ENCODE peak calls at places on chromosomes 6 and 20, in four cellular contexts. Z is fibroblast of pulmonary artery; S is stimulated activated CD4-positive, alpha-beta T cell treated with anti-CD3 and anti-CD28 coated beads, Interleukin-2, amount 100 ng/mL, for 48 hours; W is IMR-90. A is an unnamed sample.
A peak's percentile ranks its signal among the peaks of the same experiment; 100 is the strongest.

GRCh38 chr20:45595235-45595634 is 16.2 kb upstream of the WFDC8 start:
- DNase-seq in Z (no peak), S (no peak), W (no peak), A (no peak)

GRCh38 chr6:155455766-155456165 is at the start of gene NOX3:
- DNase-seq in Z (no peak), S (no peak), W (no peak), A (no peak)

GRCh38 chr20:57439432-57439831 is 48.2 kb downstream of the RBM38 start:
- DNase-seq in Z (no peak), S (no peak), W (no peak), A (no peak)

GRCh38 chr20:33444797-33445560 is 1.4 kb upstream of the SNTA1 start:
- DNase-seq in Z (no peak), S (peak; percentile 13), W (no peak), A (no peak)

GRCh38 chr6:161498359-161498758 is 224.5 kb upstream of the AGPAT4 start:
- DNase-seq in Z (peak; percentile 67), S (no peak), W (peak; percentile 61), A (no peak)

GRCh38 chr6:90708410-90708809 is 121.5 kb upstream of the MAP3K7 start:
- DNase-seq in Z (no peak), S (no peak), W (no peak), A (no peak)

GRCh38 chr6:30441171-30441570 is 48.1 kb upstream of the HLA-E start:
- DNase-seq in Z (no peak), S (no peak), W (no peak), A (no peak)

GRCh38 chr6:43934183-43934802 is 164.3 kb downstream of the VEGFA start:
- DNase-seq in Z (no peak), S (no peak), W (no peak), A (no peak)

GRCh38 chr20:55456316-55456940 is 548.9 kb downstream of the CBLN4 start:
- DNase-seq in Z (no peak), S (no peak), W (no peak), A (no peak)

GRCh38 chr20:16821211-16822089 is 73.3 kb downstream of the OTOR start:
- DNase-seq in Z (peak; percentile 61), S (peak; percentile 9), W (peak; percentile 29), A (peak; percentile 8)

GRCh38 chr6:42278131-42278853 is 60.6 kb upstream of the MRPS10 start:
- DNase-seq in Z (no peak), S (no peak), W (no peak), A (no peak)

GRCh38 chr6:125183391-125183790 is 29.8 kb downstream of the TPD52L1 start:
- DNase-seq in Z (peak; percentile 56), S (no peak), W (no peak), A (no peak)

GRCh38 chr20:63132715-63133471 is 83.0 kb downstream of the YTHDF1 start:
- DNase-seq in Z (no peak), S (no peak), W (no peak), A (no peak)

GRCh38 chr6:63094947-63095346 is 116.3 kb upstream of the FKBP1C start:
- DNase-seq in Z (no peak), S (no peak), W (no peak), A (no peak)

GRCh38 chr6:69915346-69915745 is 49.0 kb downstream of the COL19A1 start:
- DNase-seq in Z (peak; percentile 12), S (no peak), W (no peak), A (no peak)

GRCh38 chr6:144055121-144055931 is 40.0 kb downstream of the SF3B5 start:
- DNase-seq in Z (no peak), S (peak; percentile 17), W (no peak), A (no peak)

GRCh38 chr20:51758978-51759544 is 9.1 kb downstream of the ATP9A start:
- DNase-seq in Z (no peak), S (no peak), W (no peak), A (no peak)

GRCh38 chr20:53581444-53582311 is 12.0 kb downstream of the ZNF217 start:
- DNase-seq in Z (no peak), S (no peak), W (no peak), A (no peak)

GRCh38 chr20:62631336-62632317 is 10.7 kb upstream of the SLCO4A1 start:
- DNase-seq in Z (no peak), S (no peak), W (no peak), A (no peak)

GRCh38 chr6:74940211-74940610 is 265.6 kb downstream of the COL12A1 start:
- DNase-seq in Z (no peak), S (no peak), W (peak; percentile 8), A (no peak)

GRCh38 chr6:107246972-107247615 is 131.8 kb upstream of the BEND3 start:
- DNase-seq in Z (peak; percentile 43), S (no peak), W (no peak), A (no peak)

GRCh38 chr6:131136021-131136847 is 967 bp downstream of the AKAP7 start:
- DNase-seq in Z (peak; percentile 65), S (no peak), W (peak; percentile 40), A (peak; percentile 2)

GRCh38 chr20:278607-279571 is 11.7 kb downstream of the C20orf96 start:
- DNase-seq in Z (peak; percentile 54), S (no peak), W (no peak), A (no peak)

GRCh38 chr6:143099647-143100046 is 39.0 kb downstream of the AIG1 start:
- DNase-seq in Z (no peak), S (no peak), W (no peak), A (no peak)

GRCh38 chr20:32651537-32651936 is 22.2 kb downstream of the C20orf203 start:
- DNase-seq in Z (no peak), S (no peak), W (no peak), A (no peak)

GRCh38 chr6:72425003-72425681 is 196.7 kb upstream of the KCNQ5 start:
- DNase-seq in Z (peak; percentile 50), S (no peak), W (peak; percentile 93), A (no peak)

GRCh38 chr20:62602550-62602949 is 39.8 kb upstream of the SLCO4A1 start:
- DNase-seq in Z (no peak), S (no peak), W (no peak), A (peak; percentile 67)

GRCh38 chr6:169470790-169471189 is 217.1 kb upstream of the THBS2 start:
- DNase-seq in Z (no peak), S (no peak), W (no peak), A (no peak)

GRCh38 chr6:16345449-16346330 is 107.3 kb downstream of the GMPR start:
- DNase-seq in Z (peak; percentile 65), S (no peak), W (peak; percentile 93), A (no peak)

GRCh38 chr20:62761058-62761758 is 35.1 kb upstream of the MRGBP start:
- DNase-seq in Z (no peak), S (no peak), W (no peak), A (no peak)

GRCh38 chr6:157609117-157609516 is 213.9 kb upstream of the SNX9 start:
- DNase-seq in Z (no peak), S (no peak), W (no peak), A (no peak)

GRCh38 chr6:25727028-25727427 is 27.5 kb upstream of the SLC17A4 start:
- DNase-seq in Z (no peak), S (no peak), W (no peak), A (no peak)

GRCh38 chr20:38212806-38213606 is 47.5 kb downstream of the KIAA1755 start:
- DNase-seq in Z (no peak), S (no peak), W (no peak), A (no peak)

GRCh38 chr6:89818977-89819335 is 638 bp downstream of the MDN1 start:
- DNase-seq in Z (peak; percentile 43), S (no peak), W (peak; percentile 30), A (peak; percentile 45)

GRCh38 chr6:62362097-62362496 is 76.1 kb upstream of the KHDRBS2 start:
- DNase-seq in Z (no peak), S (no peak), W (no peak), A (no peak)

GRCh38 chr6:34346175-34347119 is 46.0 kb downstream of the NUDT3 start:
- DNase-seq in Z (no peak), S (no peak), W (no peak), A (no peak)

GRCh38 chr6:165245287-165245686 is 64.1 kb downstream of the C6orf118 start:
- DNase-seq in Z (peak; percentile 60), S (no peak), W (peak; percentile 2), A (no peak)